ENCODE peak calls at places on chromosomes 12 and 14, in nine cellular contexts. P, G, Z, O, Y, Q, W, H and V are unnamed samples.
A peak's percentile ranks its signal among the peaks of the same experiment; 100 is the strongest.

GRCh38 chr12:62767946-62768345 is 167.0 kb downstream of the PPM1H start:
- DNase-seq in W (no peak), O (no peak), H (no peak), G (no peak), Q (no peak), Y (no peak), P (no peak), Z (no peak), V (no peak)

GRCh38 chr12:58586762-58587161 is 333.5 kb downstream of the LRIG3 start:
- DNase-seq in G (no peak), P (no peak), Q (no peak), O (no peak), Y (no peak), Z (no peak), W (no peak), H (no peak), V (no peak)

GRCh38 chr12:52828156-52829090 is 5.7 kb downstream of the KRT79 start:
- DNase-seq in H (no peak), G (no peak), Z (no peak), Y (no peak), Q (no peak), W (no peak), P (no peak), O (no peak), V (no peak)

GRCh38 chr12:53078425-53079225 is 565 bp downstream of the SPRYD3 start:
- DNase-seq in H (no peak), O (no peak), P (no peak), Y (no peak), Q (no peak), W (peak; percentile 53), Z (peak; percentile 29), G (no peak), V (peak; percentile 85)

GRCh38 chr12:108700833-108701450 is 30.4 kb downstream of the CORO1C start:
- DNase-seq in Y (no peak), Z (no peak), O (no peak), G (no peak), H (no peak), P (no peak), W (no peak), Q (no peak), V (no peak)

GRCh38 chr14:51704465-51705050 is 52.8 kb downstream of the FRMD6 start:
- DNase-seq in P (no peak), Z (no peak), Q (no peak), H (no peak), Y (no peak), O (no peak), G (no peak), W (no peak), V (no peak)

GRCh38 chr14:42378880-42379279 is 772.2 kb downstream of the LRFN5 start:
- DNase-seq in H (no peak), Z (no peak), Y (no peak), W (no peak), G (no peak), O (no peak), P (no peak), Q (no peak), V (peak; percentile 32)

GRCh38 chr12:120261951-120262851 is 3.3 kb downstream of the PXN start:
- DNase-seq in Z (no peak), H (no peak), P (peak; percentile 74), G (no peak), W (peak; percentile 76), O (no peak), Q (no peak), Y (no peak), V (no peak)

GRCh38 chr12:52280796-52281560 is 6.5 kb downstream of the KRT86 start:
- DNase-seq in Q (peak; percentile 98), G (peak; percentile 68), O (peak; percentile 96), W (peak; percentile 85), H (no peak), Y (peak; percentile 83), Z (peak; percentile 97), P (peak; percentile 100), V (peak; percentile 47)

GRCh38 chr14:52918486-52918885 is 32.4 kb downstream of the FERMT2 start:
- DNase-seq in H (no peak), W (no peak), Y (no peak), Z (peak; percentile 81), O (peak; percentile 66), P (peak; percentile 33), Q (no peak), G (no peak), V (no peak)

GRCh38 chr12:58066296-58066695 is 124.9 kb downstream of the ATP23 start:
- DNase-seq in W (no peak), P (no peak), O (no peak), H (no peak), Q (no peak), Z (no peak), Y (no peak), G (no peak), V (no peak)

GRCh38 chr12:102479984-102480383 is 379 bp downstream of the IGF1 start:
- DNase-seq in O (no peak), P (no peak), Z (no peak), W (no peak), Q (no peak), Y (no peak), H (no peak), G (no peak), V (no peak)

GRCh38 chr12:102481705-102482104 is 1.3 kb upstream of the IGF1 start:
- DNase-seq in H (no peak), G (no peak), Z (no peak), Q (no peak), O (no peak), P (peak; percentile 13), Y (no peak), W (no peak), V (no peak)

GRCh38 chr12:102479099-102479887 is 1.1 kb downstream of the IGF1 start:
- DNase-seq in Z (no peak), Y (no peak), Q (no peak), G (no peak), W (no peak), H (peak; percentile 23), O (no peak), P (no peak), V (no peak)

GRCh38 chr12:102478416-102479098 is 1.8 kb downstream of the IGF1 start:
- DNase-seq in Z (no peak), H (peak; percentile 38), Y (no peak), P (no peak), G (no peak), Q (no peak), O (no peak), W (no peak), V (no peak)

DNA sequence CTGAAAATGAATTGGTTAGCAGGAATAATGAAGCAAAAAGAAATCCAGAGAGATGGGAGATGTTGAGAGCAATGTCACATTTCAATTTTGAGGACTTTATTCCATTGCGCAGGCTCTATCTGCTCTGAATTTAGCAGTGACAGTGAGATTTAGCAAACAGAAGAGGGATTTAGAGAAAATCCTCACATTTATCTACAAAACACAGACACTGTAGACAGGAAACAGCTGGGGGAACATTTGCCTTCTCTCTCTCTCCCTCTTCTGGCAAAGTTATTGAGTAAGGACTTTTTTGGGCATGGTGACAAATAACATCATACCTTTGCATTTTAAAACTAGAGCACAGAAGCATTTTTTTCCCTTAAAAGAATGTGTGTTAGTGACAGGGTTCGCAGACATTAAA is at the start of gene IGF1:
- DNase-seq in O (no peak), Q (no peak), W (no peak), Y (no peak), H (no peak), P (no peak), G (no peak), Z (peak; percentile 61), V (no peak)
- TF ChIP-seq CTCF in O (no peak), Q (peak; percentile 34), W (no peak), Y (no peak), H (peak; percentile 35), P (no peak), G (no peak), Z (peak; percentile 41), V (no peak)

DNA sequence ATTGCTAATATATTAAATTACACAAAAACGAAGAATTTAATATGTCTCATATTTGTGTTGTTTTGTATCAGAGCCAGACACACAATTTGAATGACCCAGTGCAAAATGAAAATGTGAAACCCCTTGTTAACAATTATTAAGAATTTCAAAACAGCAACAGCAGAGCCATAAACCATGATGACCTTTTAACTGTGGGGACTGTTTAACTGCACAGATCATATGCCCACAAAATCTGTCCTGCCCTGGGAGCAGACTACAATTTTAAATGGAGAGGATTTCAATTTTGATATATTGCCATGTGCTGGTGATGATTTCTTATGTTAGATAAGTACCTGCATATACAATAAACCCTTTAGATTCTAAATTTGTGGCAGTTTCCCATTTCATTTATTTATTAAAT is 455.5 kb upstream of the MGAT4C start:
- DNase-seq in Q (no peak), Y (no peak), O (no peak), H (no peak), P (no peak), Z (no peak), G (no peak), W (no peak), V (no peak)
- H3K4me3 ChIP-seq in Q (no peak overlapping the region), Y (no peak overlapping the region), O (no peak overlapping the region), H (no peak overlapping the region), P (no peak overlapping the region), Z (no peak overlapping the region), G (no peak overlapping the region), W (no peak overlapping the region), V (no peak overlapping the region)

GRCh38 chr12:71782007-71782406 is 27.3 kb downstream of the RAB21 start:
- DNase-seq in W (no peak), G (no peak), H (no peak), O (no peak), P (no peak), Q (no peak), Z (no peak), Y (no peak), V (no peak)

DNA sequence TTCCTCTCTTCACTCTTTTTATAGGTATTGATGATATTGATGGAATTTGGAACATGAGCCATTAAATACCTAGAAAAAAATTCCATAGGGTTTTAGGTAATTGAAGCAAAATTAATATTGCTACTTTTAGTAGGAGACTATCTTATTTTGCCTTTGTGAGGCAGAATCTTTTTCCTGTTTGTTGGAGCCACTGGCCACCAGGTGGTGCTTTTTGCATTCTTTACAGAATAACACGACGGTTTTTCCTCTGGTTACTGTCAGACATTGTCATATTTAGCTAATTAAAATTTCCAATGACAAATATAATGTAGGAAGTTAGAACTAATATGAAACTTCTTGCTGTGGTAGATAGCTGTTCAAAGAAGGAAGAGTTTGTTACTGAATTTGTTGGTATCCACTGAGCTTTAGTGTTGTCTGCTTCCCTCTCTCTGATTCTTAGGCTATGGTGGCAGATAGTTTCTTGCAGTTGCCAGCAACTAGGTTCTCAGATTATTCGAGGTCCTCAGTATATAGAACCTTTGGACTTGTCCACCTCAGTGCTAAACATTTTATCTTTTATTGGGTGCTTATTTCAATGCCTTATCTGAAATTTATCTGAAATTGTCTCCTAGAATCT is 25.7 kb downstream of the RAB21 start:
- DNase-seq in W (no peak), Y (no peak), Z (peak; percentile 50), P (peak; percentile 49), G (no peak), O (peak; percentile 48), Q (no peak), H (peak; percentile 47), V (no peak)
- TF ChIP-seq CTCF in W (peak; percentile 57), Y (peak; percentile 24), Z (peak; percentile 76), P (peak; percentile 85), G (peak; percentile 62), O (peak; percentile 76), Q (peak; percentile 70), H (peak; percentile 80), V (peak; percentile 32)

DNA sequence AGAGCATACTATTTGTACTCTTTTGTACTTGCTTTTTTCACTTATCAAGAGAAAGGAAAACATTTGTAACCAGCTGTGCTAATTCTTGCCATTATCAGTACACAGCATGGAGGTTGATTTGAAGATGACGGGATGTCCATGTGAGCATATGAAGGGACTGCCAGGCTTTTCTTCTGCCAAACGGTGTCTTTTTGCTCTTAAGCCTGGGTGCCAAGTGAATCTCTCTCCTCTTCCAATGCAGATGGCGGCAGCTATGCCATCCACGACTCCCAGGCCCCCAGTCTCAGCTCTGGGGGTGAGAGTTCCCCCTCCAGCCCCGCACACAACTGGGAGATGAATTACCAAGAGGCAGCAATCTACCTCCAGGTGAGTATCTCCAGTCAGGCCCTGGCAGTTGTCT is 38.9 kb downstream of the TPCN1 start:
- DNase-seq in P (no peak), O (no peak), W (peak; percentile 56), H (no peak), Z (no peak), Q (no peak), Y (no peak), G (no peak), V (no peak)
- H3K4me3 ChIP-seq in P (no peak overlapping the region), O (no peak overlapping the region), W (no peak overlapping the region), H (no peak overlapping the region), Z (no peak overlapping the region), Q (no peak overlapping the region), Y (no peak overlapping the region), G (no peak overlapping the region), V (no peak overlapping the region)